ENCODE peak calls at places on chromosomes 5 and 9, in four cellular contexts. One of them, this sample, is unnamed.
A peak's percentile ranks its signal among the peaks of the same experiment; 100 is the strongest.

GRCh38 chr9:134459164-134459563 is 132.9 kb downstream of the RXRA start:
- DNase-seq in pancreas: no peak
- DNase-seq in mammary epithelial cell: no peak
- DNase-seq in A549: no peak
- DNase-seq in this sample: no peak

GRCh38 chr5:151739395-151739794 is 19.0 kb downstream of the ATOX1 start:
- DNase-seq in pancreas: no peak
- DNase-seq in mammary epithelial cell: no peak
- DNase-seq in A549: no peak
- DNase-seq in this sample: no peak

GRCh38 chr9:5278486-5278885 is 26.0 kb downstream of the RLN2 start:
- DNase-seq in pancreas: no peak
- DNase-seq in mammary epithelial cell: no peak
- DNase-seq in A549: no peak
- DNase-seq in this sample: no peak

GRCh38 chr5:53130206-53130605 is 20.6 kb upstream of the MOCS2 start:
- DNase-seq in pancreas: no peak
- DNase-seq in mammary epithelial cell: no peak
- DNase-seq in A549: no peak
- DNase-seq in this sample: peak; percentile 40

GRCh38 chr9:13113201-13113600 is 166.3 kb downstream of the MPDZ start:
- DNase-seq in pancreas: no peak
- DNase-seq in mammary epithelial cell: no peak
- DNase-seq in A549: no peak
- DNase-seq in this sample: peak; percentile 25

GRCh38 chr5:7916171-7916804 is 47.3 kb downstream of the MTRR start:
- DNase-seq in pancreas: no peak
- DNase-seq in mammary epithelial cell: peak; percentile 25
- DNase-seq in A549: no peak
- DNase-seq in this sample: no peak

GRCh38 chr5:35365756-35366155 is 135.5 kb upstream of the PRLR start:
- DNase-seq in pancreas: no peak
- DNase-seq in mammary epithelial cell: no peak
- DNase-seq in A549: no peak
- DNase-seq in this sample: no peak

GRCh38 chr5:176954050-176954449 is 52.5 kb downstream of the UIMC1 start:
- DNase-seq in pancreas: no peak
- DNase-seq in mammary epithelial cell: no peak
- DNase-seq in A549: no peak
- DNase-seq in this sample: no peak

GRCh38 chr5:168489059-168489458 is 2.8 kb downstream of the RARS1 start:
- DNase-seq in pancreas: no peak
- DNase-seq in mammary epithelial cell: no peak
- DNase-seq in A549: no peak
- DNase-seq in this sample: no peak

GRCh38 chr5:126265917-126266316 is 157.3 kb upstream of the GRAMD2B start:
- DNase-seq in pancreas: no peak
- DNase-seq in mammary epithelial cell: peak; percentile 17
- DNase-seq in A549: no peak
- DNase-seq in this sample: no peak

GRCh38 chr9:78607853-78608252 is 310.9 kb downstream of the PSAT1 start:
- DNase-seq in pancreas: no peak
- DNase-seq in mammary epithelial cell: peak; percentile 11
- DNase-seq in A549: no peak
- DNase-seq in this sample: no peak

GRCh38 chr9:78601957-78602565 is 305.1 kb downstream of the PSAT1 start:
- DNase-seq in pancreas: no peak
- DNase-seq in mammary epithelial cell: peak; percentile 75
- DNase-seq in A549: peak; percentile 72
- DNase-seq in this sample: peak; percentile 74

GRCh38 chr9:78609471-78609870 is 312.5 kb downstream of the PSAT1 start:
- DNase-seq in pancreas: no peak
- DNase-seq in mammary epithelial cell: no peak
- DNase-seq in A549: no peak
- DNase-seq in this sample: no peak

GRCh38 chr9:78606011-78606410 is 309.1 kb downstream of the PSAT1 start:
- DNase-seq in pancreas: no peak
- DNase-seq in mammary epithelial cell: no peak
- DNase-seq in A549: no peak
- DNase-seq in this sample: no peak

GRCh38 chr9:78605029-78605930 is 308.4 kb downstream of the PSAT1 start:
- DNase-seq in pancreas: no peak
- DNase-seq in mammary epithelial cell: no peak
- DNase-seq in A549: no peak
- DNase-seq in this sample: no peak
- H3K27ac ChIP-seq in pancreas: no peak overlapping the region
- H3K27ac ChIP-seq in mammary epithelial cell: no peak overlapping the region
- H3K27ac ChIP-seq in A549: peak overlapping the region; percentile 20
- H3K27ac ChIP-seq in this sample: no peak overlapping the region

GRCh38 chr5:98940586-98940985 is 11.8 kb upstream of the CHD1 start:
- DNase-seq in pancreas: no peak
- DNase-seq in mammary epithelial cell: no peak
- DNase-seq in A549: no peak
- DNase-seq in this sample: no peak
- H3K4me1 ChIP-seq in pancreas: peaks cover 4% of the 10 kb centered on the region
- H3K4me1 ChIP-seq in mammary epithelial cell: peaks cover 9% of the 10 kb centered on the region
- H3K4me1 ChIP-seq in A549: no peaks in the 10 kb centered on the region
- H3K4me1 ChIP-seq in this sample: peaks cover 4% of the 10 kb centered on the region

DNA sequence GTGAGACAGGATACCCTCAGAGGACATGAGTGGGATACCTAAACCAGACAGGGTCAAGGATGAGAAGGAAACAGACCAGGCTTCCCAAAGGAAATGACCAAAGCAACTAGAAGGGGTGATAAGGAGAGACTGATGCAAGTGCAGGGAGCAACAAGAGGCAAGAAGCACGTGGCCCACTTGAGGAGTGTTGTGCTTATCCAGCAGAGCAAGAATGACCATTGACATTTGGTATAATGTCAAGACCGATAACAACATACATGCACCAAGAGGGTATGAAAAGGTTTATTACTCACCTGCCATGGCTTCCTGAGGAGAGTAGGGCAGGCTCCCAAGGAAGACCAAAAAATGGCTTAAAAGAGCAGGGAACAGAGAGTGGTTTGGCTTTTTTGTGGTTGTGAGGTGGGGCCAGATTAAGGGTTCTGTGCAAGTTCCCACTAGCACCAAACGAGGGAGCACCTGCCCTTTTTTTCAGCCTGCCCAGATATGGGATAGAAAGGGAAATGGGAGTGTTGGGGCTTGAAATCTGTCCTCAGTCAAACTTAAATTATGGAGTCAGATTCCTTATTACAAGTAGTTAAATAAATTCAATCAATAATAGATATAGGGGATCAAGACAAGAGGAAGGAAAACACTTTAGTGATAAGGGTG is 513.6 kb downstream of the RASEF start:
- DNase-seq in pancreas: no peak
- DNase-seq in mammary epithelial cell: no peak
- DNase-seq in A549: no peak
- DNase-seq in this sample: peak; percentile 9
- TF ChIP-seq CTCF in pancreas: no peak
- TF ChIP-seq CTCF in mammary epithelial cell: peak; percentile 6
- TF ChIP-seq CTCF in A549: no peak
- TF ChIP-seq CTCF in this sample: peak; percentile 26

DNA sequence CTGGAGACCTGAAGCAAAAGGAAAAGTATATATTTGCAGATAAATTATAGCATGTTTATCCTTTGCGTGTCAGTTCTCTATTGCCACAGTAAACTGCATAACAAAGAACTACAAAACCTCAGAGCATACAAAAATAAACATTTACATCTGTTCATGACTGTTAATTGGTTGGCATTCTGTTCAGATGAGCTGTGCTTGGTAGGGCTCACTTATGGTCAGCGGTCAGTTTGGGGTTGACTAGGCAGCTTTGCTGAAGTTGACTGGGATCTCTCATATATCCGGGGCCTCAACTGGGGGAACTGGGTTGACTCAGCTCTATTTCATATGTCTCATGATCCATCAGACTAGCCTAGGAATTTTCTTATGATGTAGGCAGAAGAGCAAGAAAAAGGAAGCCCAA is 257.7 kb downstream of the TLE1 start:
- DNase-seq in pancreas: no peak
- DNase-seq in mammary epithelial cell: no peak
- DNase-seq in A549: no peak
- DNase-seq in this sample: no peak
- H3K27ac ChIP-seq in pancreas: no peak overlapping the region
- H3K27ac ChIP-seq in mammary epithelial cell: no peak overlapping the region
- H3K27ac ChIP-seq in A549: no peak overlapping the region
- H3K27ac ChIP-seq in this sample: no peak overlapping the region

GRCh38 chr5:132466453-132467291 is 23.9 kb downstream of the IRF1 start:
- DNase-seq in pancreas: no peak
- DNase-seq in mammary epithelial cell: peak; percentile 78
- DNase-seq in A549: no peak
- DNase-seq in this sample: peak; percentile 72
- H3K4me1 ChIP-seq in pancreas: no peaks in the 10 kb centered on the region
- H3K4me1 ChIP-seq in mammary epithelial cell: peaks cover 42% of the 10 kb centered on the region
- H3K4me1 ChIP-seq in A549: peaks cover 11% of the 10 kb centered on the region
- H3K4me1 ChIP-seq in this sample: peaks cover 29% of the 10 kb centered on the region

GRCh38 chr9:79236466-79236865 is 335.3 kb upstream of the TLE4 start:
- DNase-seq in pancreas: no peak
- DNase-seq in mammary epithelial cell: peak; percentile 8
- DNase-seq in A549: no peak
- DNase-seq in this sample: no peak

GRCh38 chr9:79237861-79238260 is 333.9 kb upstream of the TLE4 start:
- DNase-seq in pancreas: no peak
- DNase-seq in mammary epithelial cell: no peak
- DNase-seq in A549: no peak
- DNase-seq in this sample: no peak

GRCh38 chr9:79233542-79233941 is 338.2 kb upstream of the TLE4 start:
- DNase-seq in pancreas: no peak
- DNase-seq in mammary epithelial cell: peak; percentile 46
- DNase-seq in A549: peak; percentile 33
- DNase-seq in this sample: no peak
- TF ChIP-seq CTCF in pancreas: no peak
- TF ChIP-seq CTCF in mammary epithelial cell: peak; percentile 78
- TF ChIP-seq CTCF in A549: no peak
- TF ChIP-seq CTCF in this sample: peak; percentile 68